ENCODE peak calls at places on chromosomes 6 and 20, in five cellular contexts. One of them, this sample, is unnamed.

GRCh38 chr6:118709859-118710350 is 58.5 kb upstream of the CEP85L start:
- DNase-seq in body of pancreas: no peak
- DNase-seq in CD4-positive, alpha-beta T cell: peak
- DNase-seq in right atrium auricular region: no peak
- DNase-seq in adrenal gland: peak
- DNase-seq in this sample: peak

GRCh38 chr6:87617405-87617804 is 27.5 kb downstream of the ORC3 start:
- DNase-seq in CD4-positive, alpha-beta T cell: no peak
- DNase-seq in adrenal gland: peak
- DNase-seq in body of pancreas: no peak
- DNase-seq in right atrium auricular region: no peak
- DNase-seq in this sample: no peak

GRCh38 chr6:42925248-42925857 is 3.9 kb upstream of the CNPY3 start:
- DNase-seq in right atrium auricular region: no peak
- DNase-seq in adrenal gland: no peak
- DNase-seq in body of pancreas: no peak
- DNase-seq in CD4-positive, alpha-beta T cell: no peak
- DNase-seq in this sample: no peak

GRCh38 chr20:38997622-38998021 is 35.5 kb downstream of the DHX35 start:
- DNase-seq in adrenal gland: no peak
- DNase-seq in right atrium auricular region: no peak
- DNase-seq in CD4-positive, alpha-beta T cell: no peak
- DNase-seq in body of pancreas: no peak
- DNase-seq in this sample: peak

GRCh38 chr6:139338845-139339244 is 35.6 kb downstream of the CITED2 start:
- DNase-seq in CD4-positive, alpha-beta T cell: no peak
- DNase-seq in adrenal gland: no peak
- DNase-seq in body of pancreas: no peak
- DNase-seq in right atrium auricular region: no peak
- DNase-seq in this sample: no peak

GRCh38 chr6:98036344-98036743 is 753.3 kb upstream of the MMS22L start:
- DNase-seq in CD4-positive, alpha-beta T cell: no peak
- DNase-seq in body of pancreas: no peak
- DNase-seq in right atrium auricular region: no peak
- DNase-seq in adrenal gland: no peak
- DNase-seq in this sample: no peak

GRCh38 chr6:11236351-11236750 is 3.9 kb upstream of the NEDD9 start:
- DNase-seq in body of pancreas: no peak
- DNase-seq in right atrium auricular region: no peak
- DNase-seq in adrenal gland: no peak
- DNase-seq in CD4-positive, alpha-beta T cell: peak
- DNase-seq in this sample: peak

GRCh38 chr6:3451498-3451897 is 5.4 kb downstream of the SLC22A23 start:
- DNase-seq in CD4-positive, alpha-beta T cell: no peak
- DNase-seq in right atrium auricular region: no peak
- DNase-seq in adrenal gland: no peak
- DNase-seq in body of pancreas: no peak
- DNase-seq in this sample: no peak

GRCh38 chr20:38135641-38136420 is 29.2 kb downstream of the TGM2 start:
- DNase-seq in right atrium auricular region: no peak
- DNase-seq in adrenal gland: no peak
- DNase-seq in body of pancreas: no peak
- DNase-seq in CD4-positive, alpha-beta T cell: no peak
- DNase-seq in this sample: no peak

GRCh38 chr6:111487656-111488055 is 4.6 kb upstream of the REV3L start:
- DNase-seq in adrenal gland: no peak
- DNase-seq in body of pancreas: no peak
- DNase-seq in right atrium auricular region: no peak
- DNase-seq in CD4-positive, alpha-beta T cell: no peak
- DNase-seq in this sample: peak

GRCh38 chr6:72724545-72724944 is 102.7 kb downstream of the KCNQ5 start:
- DNase-seq in CD4-positive, alpha-beta T cell: no peak
- DNase-seq in adrenal gland: no peak
- DNase-seq in body of pancreas: no peak
- DNase-seq in right atrium auricular region: no peak
- DNase-seq in this sample: peak

GRCh38 chr6:31004285-31004684 is 6.0 kb upstream of the MUC22 start:
- DNase-seq in body of pancreas: no peak
- DNase-seq in CD4-positive, alpha-beta T cell: no peak
- DNase-seq in adrenal gland: no peak
- DNase-seq in right atrium auricular region: no peak
- DNase-seq in this sample: peak

GRCh38 chr6:39908838-39909583 is 25.3 kb downstream of the MOCS1 start:
- DNase-seq in body of pancreas: no peak
- DNase-seq in adrenal gland: no peak
- DNase-seq in CD4-positive, alpha-beta T cell: no peak
- DNase-seq in right atrium auricular region: no peak
- DNase-seq in this sample: no peak

GRCh38 chr20:53497246-53497645 is 96.4 kb downstream of the ZNF217 start:
- DNase-seq in adrenal gland: no peak
- DNase-seq in right atrium auricular region: no peak
- DNase-seq in CD4-positive, alpha-beta T cell: no peak
- DNase-seq in body of pancreas: no peak
- DNase-seq in this sample: no peak

GRCh38 chr20:34143951-34144350 is 31.9 kb upstream of the EIF2S2 start:
- DNase-seq in right atrium auricular region: no peak
- DNase-seq in CD4-positive, alpha-beta T cell: no peak
- DNase-seq in adrenal gland: peak
- DNase-seq in body of pancreas: no peak
- DNase-seq in this sample: no peak

GRCh38 chr20:58481541-58482021 is 33.6 kb downstream of the APCDD1L start:
- DNase-seq in right atrium auricular region: no peak
- DNase-seq in body of pancreas: no peak
- DNase-seq in CD4-positive, alpha-beta T cell: no peak
- DNase-seq in adrenal gland: peak
- DNase-seq in this sample: peak

GRCh38 chr6:35764238-35764896 is 12.0 kb upstream of the CLPSL2 start:
- DNase-seq in adrenal gland: no peak
- DNase-seq in right atrium auricular region: no peak
- DNase-seq in body of pancreas: peak
- DNase-seq in CD4-positive, alpha-beta T cell: no peak
- DNase-seq in this sample: no peak

GRCh38 chr6:137568067-137568466 is 73.9 kb upstream of the OLIG3 start:
- DNase-seq in right atrium auricular region: no peak
- DNase-seq in adrenal gland: no peak
- DNase-seq in body of pancreas: no peak
- DNase-seq in CD4-positive, alpha-beta T cell: no peak
- DNase-seq in this sample: no peak

GRCh38 chr20:41587956-41588355 is 30.2 kb downstream of the CHD6 start:
- DNase-seq in adrenal gland: no peak
- DNase-seq in body of pancreas: no peak
- DNase-seq in right atrium auricular region: no peak
- DNase-seq in CD4-positive, alpha-beta T cell: no peak
- DNase-seq in this sample: no peak

GRCh38 chr6:142696689-142697088 is 248.3 kb downstream of the HIVEP2 start:
- DNase-seq in body of pancreas: peak
- DNase-seq in CD4-positive, alpha-beta T cell: no peak
- DNase-seq in right atrium auricular region: no peak
- DNase-seq in adrenal gland: no peak
- DNase-seq in this sample: no peak

GRCh38 chr6:83862776-83863471 is 3.4 kb downstream of the CYB5R4 start:
- DNase-seq in adrenal gland: no peak
- DNase-seq in body of pancreas: no peak
- DNase-seq in right atrium auricular region: no peak
- DNase-seq in CD4-positive, alpha-beta T cell: no peak
- DNase-seq in this sample: no peak

GRCh38 chr6:54874349-54875048 is 27.9 kb downstream of the FAM83B start:
- DNase-seq in adrenal gland: no peak
- DNase-seq in right atrium auricular region: no peak
- DNase-seq in CD4-positive, alpha-beta T cell: no peak
- DNase-seq in body of pancreas: no peak
- DNase-seq in this sample: no peak

GRCh38 chr6:45504947-45505346 is 127.2 kb upstream of the SUPT3H start:
- DNase-seq in right atrium auricular region: no peak
- DNase-seq in body of pancreas: no peak
- DNase-seq in CD4-positive, alpha-beta T cell: no peak
- DNase-seq in adrenal gland: peak
- DNase-seq in this sample: no peak

GRCh38 chr20:38130687-38131587 is 34.1 kb downstream of the TGM2 start:
- DNase-seq in CD4-positive, alpha-beta T cell: no peak
- DNase-seq in right atrium auricular region: no peak
- DNase-seq in body of pancreas: no peak
- DNase-seq in adrenal gland: peak
- DNase-seq in this sample: no peak

GRCh38 chr6:153218184-153218792 is 87.2 kb upstream of the RGS17 start:
- DNase-seq in right atrium auricular region: no peak
- DNase-seq in CD4-positive, alpha-beta T cell: no peak
- DNase-seq in body of pancreas: no peak
- DNase-seq in adrenal gland: no peak
- DNase-seq in this sample: no peak

GRCh38 chr6:47083586-47084047 is 41.5 kb upstream of the ADGRF1 start:
- DNase-seq in CD4-positive, alpha-beta T cell: no peak
- DNase-seq in body of pancreas: peak
- DNase-seq in right atrium auricular region: peak
- DNase-seq in adrenal gland: peak
- DNase-seq in this sample: no peak

GRCh38 chr6:43953794-43954310 is 173.4 kb downstream of the MRPL14 start:
- DNase-seq in adrenal gland: peak
- DNase-seq in right atrium auricular region: no peak
- DNase-seq in CD4-positive, alpha-beta T cell: no peak
- DNase-seq in body of pancreas: peak
- DNase-seq in this sample: no peak

GRCh38 chr20:4102381-4102780 is 87.0 kb upstream of the RNF24 start:
- DNase-seq in right atrium auricular region: no peak
- DNase-seq in adrenal gland: no peak
- DNase-seq in CD4-positive, alpha-beta T cell: no peak
- DNase-seq in body of pancreas: no peak
- DNase-seq in this sample: no peak

GRCh38 chr6:83514877-83515466 is 2.6 kb downstream of the PRSS35 start:
- DNase-seq in adrenal gland: no peak
- DNase-seq in CD4-positive, alpha-beta T cell: no peak
- DNase-seq in right atrium auricular region: no peak
- DNase-seq in body of pancreas: peak
- DNase-seq in this sample: peak

GRCh38 chr20:40442181-40442963 is 246.7 kb downstream of the MAFB start:
- DNase-seq in CD4-positive, alpha-beta T cell: no peak
- DNase-seq in body of pancreas: no peak
- DNase-seq in right atrium auricular region: no peak
- DNase-seq in adrenal gland: no peak
- DNase-seq in this sample: no peak

GRCh38 chr6:129447166-129447565 is 262.8 kb downstream of the ARHGAP18 start:
- DNase-seq in body of pancreas: no peak
- DNase-seq in right atrium auricular region: no peak
- DNase-seq in adrenal gland: no peak
- DNase-seq in CD4-positive, alpha-beta T cell: no peak
- DNase-seq in this sample: no peak

GRCh38 chr6:63759605-63760004 is 124.0 kb downstream of the PHF3 start:
- DNase-seq in adrenal gland: no peak
- DNase-seq in body of pancreas: no peak
- DNase-seq in CD4-positive, alpha-beta T cell: no peak
- DNase-seq in right atrium auricular region: no peak
- DNase-seq in this sample: no peak

GRCh38 chr20:58393299-58393698 is 4.3 kb downstream of the VAPB start:
- DNase-seq in body of pancreas: no peak
- DNase-seq in right atrium auricular region: no peak
- DNase-seq in adrenal gland: no peak
- DNase-seq in CD4-positive, alpha-beta T cell: no peak
- DNase-seq in this sample: no peak

GRCh38 chr6:52876056-52876787 is 33.3 kb downstream of the GSTA3 start:
- DNase-seq in adrenal gland: no peak
- DNase-seq in CD4-positive, alpha-beta T cell: no peak
- DNase-seq in body of pancreas: no peak
- DNase-seq in right atrium auricular region: no peak
- DNase-seq in this sample: no peak

DNA sequence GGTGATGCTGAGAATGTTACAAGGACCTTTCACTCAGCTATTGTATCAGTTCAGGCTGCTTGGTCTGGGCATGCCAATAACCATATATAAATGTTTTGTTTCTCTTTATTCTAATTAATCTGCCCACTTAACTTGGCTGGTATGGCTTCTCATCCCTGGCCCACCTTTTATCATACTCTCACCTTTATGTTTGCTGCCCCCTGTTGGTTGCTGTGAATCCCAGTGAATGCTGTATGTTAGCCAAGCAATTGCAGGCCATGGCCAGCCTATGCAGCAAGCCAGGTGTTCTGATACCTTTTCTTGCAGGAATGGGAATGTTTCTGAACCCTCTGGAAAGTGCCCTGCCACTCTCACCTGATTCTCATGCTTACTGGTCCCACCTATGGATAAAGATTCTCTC is 54.6 kb downstream of the PCSK2 start:
- DNase-seq in right atrium auricular region: no peak
- DNase-seq in adrenal gland: peak
- DNase-seq in body of pancreas: peak
- DNase-seq in CD4-positive, alpha-beta T cell: no peak
- DNase-seq in this sample: peak
- TF ChIP-seq CTCF in right atrium auricular region: no peak
- TF ChIP-seq CTCF in adrenal gland: peak
- TF ChIP-seq CTCF in body of pancreas: no peak
- TF ChIP-seq CTCF in CD4-positive, alpha-beta T cell: no peak
- TF ChIP-seq CTCF in this sample: peak

GRCh38 chr20:13299401-13299800 is 78.3 kb downstream of the ISM1 start:
- DNase-seq in right atrium auricular region: no peak
- DNase-seq in body of pancreas: no peak
- DNase-seq in CD4-positive, alpha-beta T cell: no peak
- DNase-seq in adrenal gland: no peak
- DNase-seq in this sample: peak
- TF ChIP-seq CTCF in right atrium auricular region: no peak
- TF ChIP-seq CTCF in body of pancreas: no peak
- TF ChIP-seq CTCF in CD4-positive, alpha-beta T cell: no peak
- TF ChIP-seq CTCF in adrenal gland: no peak
- TF ChIP-seq CTCF in this sample: no peak

GRCh38 chr6:105253787-105254186 is 74.0 kb upstream of the POPDC3 start:
- DNase-seq in adrenal gland: no peak
- DNase-seq in body of pancreas: no peak
- DNase-seq in CD4-positive, alpha-beta T cell: no peak
- DNase-seq in right atrium auricular region: no peak
- DNase-seq in this sample: no peak
- TF ChIP-seq CTCF in adrenal gland: no peak
- TF ChIP-seq CTCF in body of pancreas: no peak
- TF ChIP-seq CTCF in CD4-positive, alpha-beta T cell: no peak
- TF ChIP-seq CTCF in right atrium auricular region: no peak
- TF ChIP-seq CTCF in this sample: no peak

DNA sequence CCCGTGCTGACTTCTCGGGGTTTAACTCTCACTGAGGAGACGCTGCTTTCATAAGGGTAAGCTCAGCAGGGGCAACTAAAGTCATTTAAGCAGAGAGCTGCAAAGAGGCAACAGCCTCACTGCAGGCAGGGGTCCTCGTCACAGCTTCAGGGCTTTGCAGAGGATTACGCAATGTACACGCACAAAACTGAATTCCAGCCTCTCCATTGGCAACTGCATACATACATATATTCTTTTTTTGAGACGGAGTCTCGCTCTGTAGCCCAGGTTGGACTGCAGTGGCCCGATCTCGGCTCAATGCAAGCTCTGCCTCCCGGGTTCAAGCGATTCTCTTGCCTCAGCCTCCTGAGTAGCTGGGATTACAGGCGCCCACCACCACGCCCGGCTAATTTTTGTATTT is 2.4 kb downstream of the GMEB2 start:
- DNase-seq in body of pancreas: no peak
- DNase-seq in right atrium auricular region: no peak
- DNase-seq in CD4-positive, alpha-beta T cell: no peak
- DNase-seq in adrenal gland: no peak
- DNase-seq in this sample: no peak
- TF ChIP-seq CTCF in body of pancreas: no peak
- TF ChIP-seq CTCF in right atrium auricular region: no peak
- TF ChIP-seq CTCF in CD4-positive, alpha-beta T cell: no peak
- TF ChIP-seq CTCF in adrenal gland: no peak
- TF ChIP-seq CTCF in this sample: no peak